ENCODE peak calls at places on chromosome 19, in ten cellular contexts. Y is pancreas; N is stomach; U is GM10248; V is ascending aorta; J is CD4-positive, alpha-beta T cell; A is CD8-positive, alpha-beta T cell; T is A549; Q is activated CD8-positive, alpha-beta T cell treated with anti-CD3 and anti-CD28 coated beads for 36 hours; K is OCI-LY7. C is an unnamed sample.

GRCh38 chr19:45758921-45759320 is 10.1 kb downstream of the SIX5 start:
- DNase-seq in Y (no peak), U (no peak), A (no peak), Q (no peak), J (no peak), N (no peak), T (no peak), V (no peak), K (no peak), C (no peak)

GRCh38 chr19:50537769-50538230 is 24.1 kb upstream of the ASPDH start:
- DNase-seq in Y (peak), J (peak), Q (peak), N (peak), A (peak), V (peak), T (peak), U (peak), K (peak), C (peak)

GRCh38 chr19:42032428-42032827 is 37.6 kb downstream of the GRIK5 start:
- DNase-seq in Y (no peak), N (no peak), T (no peak), J (no peak), U (no peak), K (no peak), Q (no peak), V (no peak), A (no peak), C (no peak)

GRCh38 chr19:49403404-49404187 is 15.5 kb downstream of the KASH5 start:
- DNase-seq in Q (peak), A (no peak), K (peak), U (no peak), J (no peak), V (no peak), Y (no peak), T (no peak), N (no peak), C (no peak)

GRCh38 chr19:10761443-10762242 is 43.8 kb downstream of the DNM2 start:
- DNase-seq in A (no peak), N (peak), Y (no peak), J (no peak), U (no peak), Q (no peak), K (no peak), V (no peak), T (no peak), C (no peak)

GRCh38 chr19:33724723-33725060 is 72.0 kb upstream of the KCTD15 start:
- DNase-seq in N (no peak), J (no peak), V (no peak), U (no peak), A (no peak), Q (no peak), T (no peak), Y (no peak), K (no peak), C (no peak)

GRCh38 chr19:33199441-33200265 is 5.5 kb downstream of the LRP3 start:
- DNase-seq in V (no peak), U (no peak), K (no peak), T (no peak), J (no peak), Q (peak), N (no peak), A (no peak), Y (no peak), C (no peak)

GRCh38 chr19:10193666-10194499 is 870 bp downstream of the DNMT1 start:
- DNase-seq in A (peak), T (peak), N (no peak), J (peak), Q (peak), K (peak), V (peak), U (peak), Y (peak), C (no peak)

GRCh38 chr19:18387395-18387794 is 1.4 kb downstream of the GDF15 start:
- DNase-seq in A (no peak), J (no peak), V (no peak), U (no peak), Y (no peak), Q (no peak), N (no peak), T (no peak), K (no peak), C (no peak)

GRCh38 chr19:18428173-18428836 is 9.1 kb downstream of the SSBP4 start:
- DNase-seq in K (no peak), Y (no peak), Q (no peak), V (no peak), U (no peak), A (no peak), J (no peak), N (no peak), T (no peak), C (no peak)

GRCh38 chr19:49592486-49593232 is 1.7 kb downstream of the PRR12 start:
- DNase-seq in J (no peak), T (peak), Y (peak), U (no peak), Q (peak), A (no peak), V (no peak), N (no peak), K (peak), C (peak)

GRCh38 chr19:33193864-33194362 is at the start of gene LRP3:
- DNase-seq in Q (no peak), K (no peak), Y (peak), V (no peak), A (no peak), T (no peak), U (no peak), J (no peak), N (peak), C (no peak)

GRCh38 chr19:18304496-18305312 is 18.2 kb downstream of the LSM4 start:
- DNase-seq in Y (peak), T (no peak), Q (peak), K (peak), V (peak), U (peak), N (peak), A (peak), J (peak), C (peak)

GRCh38 chr19:17948967-17949930 is 16.4 kb downstream of the CCDC124 start:
- DNase-seq in K (peak), U (no peak), T (no peak), N (no peak), Q (peak), A (no peak), Y (no peak), J (no peak), V (no peak), C (peak)

GRCh38 chr19:33906578-33907335 is 110.1 kb downstream of the KCTD15 start:
- DNase-seq in A (no peak), Q (no peak), J (no peak), V (no peak), Y (peak), N (no peak), T (no peak), K (no peak), U (no peak), C (peak)

GRCh38 chr19:5580116-5580515 is 12.4 kb upstream of the TINCR start:
- DNase-seq in U (no peak), J (no peak), A (no peak), K (no peak), V (no peak), T (no peak), Q (no peak), Y (no peak), N (no peak), C (no peak)

GRCh38 chr19:48565090-48565489 is 13.1 kb downstream of the SULT2B1 start:
- DNase-seq in Q (no peak), Y (no peak), K (no peak), V (no peak), A (no peak), U (no peak), J (no peak), T (peak), N (no peak), C (no peak)

GRCh38 chr19:48696353-48697010 is 711 bp downstream of the FUT2 start:
- DNase-seq in K (no peak), T (no peak), V (no peak), A (no peak), J (no peak), N (peak), Y (no peak), Q (peak), U (no peak), C (no peak)

GRCh38 chr19:2478756-2479555 is 3.0 kb downstream of the GADD45B start:
- DNase-seq in K (peak), N (peak), U (peak), T (no peak), Y (peak), Q (peak), A (peak), J (peak), V (peak), C (peak)

GRCh38 chr19:2477141-2477710 is 1.3 kb downstream of the GADD45B start:
- DNase-seq in J (peak), K (peak), Q (peak), V (peak), T (no peak), Y (peak), A (no peak), U (no peak), N (peak), C (no peak)

GRCh38 chr19:2477732-2478191 is 1.8 kb downstream of the GADD45B start:
- DNase-seq in T (no peak), J (peak), U (no peak), Q (peak), V (no peak), K (peak), A (no peak), N (no peak), Y (no peak), C (no peak)

GRCh38 chr19:2479556-2480194 is 3.7 kb downstream of the GADD45B start:
- DNase-seq in J (no peak), Y (peak), K (peak), V (no peak), Q (peak), N (no peak), U (no peak), T (no peak), A (no peak), C (no peak)

GRCh38 chr19:2478324-2478755 is 2.4 kb downstream of the GADD45B start:
- DNase-seq in K (peak), Q (peak), N (peak), V (peak), J (peak), T (no peak), A (peak), U (no peak), Y (peak), C (no peak)
- TF ChIP-seq CTCF in K (peak), Q (peak), N (no peak), V (peak), J (no peak), T (no peak), A (peak), U (no peak), Y (no peak), C (no peak)

DNA sequence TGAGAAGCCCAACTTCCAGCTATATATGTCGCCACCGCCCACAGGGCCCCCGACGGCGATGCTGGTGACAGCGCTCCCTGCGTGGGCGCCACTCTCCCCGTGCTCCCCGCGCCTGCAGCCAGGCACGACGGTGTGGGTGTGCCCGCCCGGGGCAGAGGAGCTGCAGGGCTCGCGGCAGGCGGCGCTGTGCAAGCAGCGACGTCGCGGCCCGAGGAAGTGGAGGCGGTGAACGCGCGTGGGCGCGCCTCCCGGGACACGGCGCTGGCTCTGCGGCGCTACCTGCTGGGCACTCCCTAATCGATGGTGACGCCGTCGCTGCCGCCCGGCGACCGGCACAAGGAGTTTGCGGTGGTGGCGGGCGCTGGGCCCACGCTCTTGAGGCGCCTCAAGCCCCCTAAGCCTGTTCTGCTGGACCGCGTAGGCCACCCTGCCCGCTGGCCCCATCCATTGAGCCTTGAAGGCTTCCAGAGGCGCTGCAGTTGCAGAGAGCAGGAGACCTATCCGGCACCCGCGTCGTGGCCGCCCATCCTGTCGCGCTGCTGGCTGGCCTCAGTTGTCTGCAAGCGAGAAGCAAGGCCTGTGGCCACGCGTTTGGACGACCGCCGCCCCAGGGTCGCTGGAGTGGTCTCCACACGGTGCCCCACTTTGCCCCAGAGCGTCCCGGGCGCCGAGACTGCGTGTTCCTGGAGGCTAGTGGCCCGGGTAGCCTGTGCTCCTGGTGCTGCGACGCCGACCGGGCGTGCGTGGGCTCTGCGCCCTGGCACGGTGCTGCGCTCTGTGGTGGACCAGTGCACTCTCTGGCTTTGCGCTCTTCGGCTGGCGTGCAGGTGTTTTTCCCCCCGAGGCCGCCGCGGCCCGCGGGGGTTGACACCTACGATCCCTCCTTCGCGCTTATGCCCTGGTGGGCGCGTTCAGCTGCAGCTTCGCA is 23.1 kb downstream of the LRFN3 start:
- DNase-seq in U (peak), Q (peak), Y (no peak), T (no peak), A (peak), N (peak), V (no peak), K (no peak), J (peak), C (peak)
- TF ChIP-seq CTCF in U (peak), Q (peak), Y (no peak), T (peak), A (peak), N (no peak), V (peak), K (no peak), J (peak), C (peak)

DNA sequence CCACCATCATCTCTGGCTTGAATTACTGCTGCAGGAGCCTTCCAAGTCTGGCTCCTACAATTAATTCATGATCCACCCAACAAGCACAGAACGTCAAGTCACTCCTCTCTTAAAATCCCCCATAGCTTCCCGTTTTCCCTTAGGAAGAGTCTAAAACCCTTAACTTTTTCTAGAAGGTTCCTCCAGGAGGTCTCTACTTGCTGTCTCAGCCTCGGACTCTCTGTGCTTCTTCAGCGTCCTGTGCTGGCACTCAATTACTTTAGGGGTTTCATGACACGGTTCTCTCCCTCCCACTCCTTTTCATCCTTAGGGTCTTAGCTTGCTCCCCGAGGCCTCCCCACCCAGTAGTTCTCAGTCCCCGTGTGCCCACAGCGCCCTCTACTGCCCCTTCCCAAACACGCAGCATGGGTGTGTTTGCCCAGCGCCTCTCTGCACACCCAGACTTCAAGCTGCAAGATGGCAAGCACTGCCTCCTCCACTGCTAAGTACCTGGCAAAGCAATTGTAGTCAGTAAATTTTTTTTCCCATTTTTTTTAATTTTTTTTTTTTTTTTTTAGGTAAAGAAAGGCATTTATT is 25.8 kb upstream of the MAP3K10 start:
- DNase-seq in T (no peak), N (peak), A (peak), J (peak), Q (peak), Y (peak), K (peak), V (peak), U (peak), C (peak)
- TF ChIP-seq CTCF in T (peak), N (no peak), A (peak), J (peak), Q (peak), Y (peak), K (peak), V (peak), U (peak), C (peak)

GRCh38 chr19:31231181-31231580 is 118.1 kb downstream of the TSHZ3 start:
- DNase-seq in U (no peak), T (no peak), N (no peak), Y (no peak), Q (no peak), K (no peak), A (no peak), V (no peak), J (no peak), C (no peak)

GRCh38 chr19:31235806-31236205 is 113.4 kb downstream of the TSHZ3 start:
- DNase-seq in Q (no peak), Y (no peak), N (no peak), V (no peak), U (no peak), K (no peak), A (no peak), T (no peak), J (no peak), C (no peak)

GRCh38 chr19:31232871-31233270 is 116.4 kb downstream of the TSHZ3 start:
- DNase-seq in N (no peak), V (no peak), Y (no peak), Q (no peak), K (no peak), J (no peak), A (no peak), T (no peak), U (no peak), C (no peak)

GRCh38 chr19:31233288-31233687 is 115.9 kb downstream of the TSHZ3 start:
- DNase-seq in J (no peak), T (no peak), Q (no peak), A (no peak), N (no peak), K (no peak), Y (no peak), U (no peak), V (no peak), C (no peak)

GRCh38 chr19:31232220-31232619 is 117.0 kb downstream of the TSHZ3 start:
- DNase-seq in V (no peak), K (no peak), U (no peak), J (no peak), A (no peak), Q (no peak), Y (no peak), N (no peak), T (no peak), C (no peak)
- TF ChIP-seq CTCF in V (no peak), K (no peak), U (no peak), J (no peak), A (no peak), Q (no peak), Y (no peak), N (no peak), T (no peak), C (no peak)

GRCh38 chr19:8251025-8251472 is 41.9 kb downstream of the CERS4 start:
- DNase-seq in J (no peak), N (peak), A (no peak), T (no peak), Q (no peak), Y (peak), U (no peak), V (peak), K (no peak), C (no peak)
- TF ChIP-seq CTCF in J (no peak), N (no peak), A (no peak), T (no peak), Q (no peak), Y (no peak), U (no peak), V (peak), K (no peak), C (no peak)

DNA sequence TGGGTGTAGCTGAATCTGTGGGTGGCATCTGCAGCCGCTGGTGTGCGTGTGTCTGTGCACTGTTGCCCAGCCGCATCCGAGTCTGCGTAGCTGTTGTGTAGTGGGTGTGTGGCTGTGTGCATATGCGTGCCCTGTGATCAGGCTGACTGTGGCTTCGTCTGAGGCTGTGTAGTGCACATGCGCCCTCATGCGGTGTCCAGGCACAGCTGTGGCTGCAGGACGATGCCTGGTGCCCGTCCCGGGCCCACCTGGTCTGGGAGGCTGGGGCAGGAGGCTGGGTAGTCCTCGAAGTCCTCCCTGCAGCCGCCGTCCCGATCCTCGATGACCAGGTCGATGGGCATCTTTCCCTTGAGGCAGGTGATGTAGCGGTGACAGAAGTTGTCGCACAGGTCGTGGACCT is 4.9 kb downstream of the MEIS3 start:
- DNase-seq in T (no peak), N (no peak), U (no peak), V (no peak), Q (no peak), Y (no peak), J (no peak), K (no peak), A (no peak), C (no peak)
- TF ChIP-seq CTCF in T (peak), N (no peak), U (peak), V (no peak), Q (no peak), Y (no peak), J (no peak), K (no peak), A (no peak), C (peak)

GRCh38 chr19:4102339-4103072 is 21.4 kb downstream of the MAP2K2 start:
- DNase-seq in Y (no peak), Q (no peak), U (no peak), K (no peak), J (no peak), V (no peak), A (no peak), N (no peak), T (no peak), C (no peak)
- TF ChIP-seq CTCF in Y (no peak), Q (no peak), U (no peak), K (no peak), J (no peak), V (no peak), A (no peak), N (no peak), T (no peak), C (no peak)

C was measured in GM13977.